ENCODE peak calls at places on chromosomes 12 and 14, in five cellular contexts. B is sigmoid colon, D is fibroblast of pulmonary artery, Q is AG09309, P is body of pancreas. F is an unnamed sample.

GRCh38 chr12:131390408-131391100 is 320.3 kb upstream of the SFSWAP start:
- DNase-seq in B (no peak), D (no peak), Q (no peak), P (peak), F (no peak)

GRCh38 chr14:74763803-74764531 is 851 bp downstream of the YLPM1 start:
- DNase-seq in B (peak), D (no peak), Q (no peak), P (peak), F (peak)

GRCh38 chr14:89351364-89351957 is 65.6 kb downstream of the FOXN3 start:
- DNase-seq in B (no peak), D (peak), Q (no peak), P (peak), F (peak)

GRCh38 chr14:101604228-101604934 is 43.1 kb downstream of the DIO3 start:
- DNase-seq in B (no peak), D (no peak), Q (no peak), P (no peak), F (no peak)

GRCh38 chr12:14272954-14273910 is 92.2 kb upstream of the ATF7IP start:
- DNase-seq in B (no peak), D (no peak), Q (no peak), P (peak), F (no peak)

GRCh38 chr12:41962171-41962572 is 182.5 kb downstream of the GXYLT1 start:
- DNase-seq in B (peak), D (no peak), Q (no peak), P (peak), F (no peak)

GRCh38 chr12:66467932-66468331 is 165.6 kb downstream of the HELB start:
- DNase-seq in B (no peak), D (peak), Q (no peak), P (no peak), F (peak)

GRCh38 chr14:97218336-97218712 is 421.1 kb downstream of the VRK1 start:
- DNase-seq in B (no peak), D (no peak), Q (no peak), P (no peak), F (no peak)

GRCh38 chr12:116194935-116195431 is 82.5 kb downstream of the MED13L start:
- DNase-seq in B (no peak), D (no peak), Q (no peak), P (no peak), F (no peak)

GRCh38 chr14:69818760-69819191 is 21.7 kb upstream of the SLC10A1 start:
- DNase-seq in B (no peak), D (peak), Q (peak), P (peak), F (peak)

GRCh38 chr14:99732436-99733220 is 48.5 kb downstream of the CYP46A1 start:
- DNase-seq in B (peak), D (no peak), Q (no peak), P (no peak), F (no peak)

GRCh38 chr12:4191642-4192041 is 81.9 kb upstream of the CCND2 start:
- DNase-seq in B (no peak), D (no peak), Q (no peak), P (no peak), F (no peak)

GRCh38 chr14:38202444-38203191 is 5.1 kb upstream of the SSTR1 start:
- DNase-seq in B (no peak), D (no peak), Q (no peak), P (no peak), F (no peak)

GRCh38 chr14:50631408-50631821 is 36.7 kb downstream of the SAV1 start:
- DNase-seq in B (no peak), D (peak), Q (no peak), P (no peak), F (no peak)

GRCh38 chr14:75479770-75480600 is 42.3 kb upstream of the BATF start:
- DNase-seq in B (peak), D (no peak), Q (no peak), P (no peak), F (no peak)

GRCh38 chr12:98738539-98738938 is 93.4 kb downstream of the APAF1 start:
- DNase-seq in B (no peak), D (no peak), Q (no peak), P (no peak), F (no peak)

GRCh38 chr14:50397461-50398196 is 948 bp upstream of the CDKL1 start:
- DNase-seq in B (no peak), D (peak), Q (no peak), P (peak), F (peak)

GRCh38 chr12:3256103-3256551 is 178.9 kb downstream of the TSPAN9 start:
- DNase-seq in B (no peak), D (no peak), Q (no peak), P (no peak), F (no peak)

GRCh38 chr14:52121441-52121840 is 52.6 kb upstream of the NID2 start:
- DNase-seq in B (no peak), D (no peak), Q (no peak), P (no peak), F (no peak)

GRCh38 chr12:105843989-105844768 is 294.6 kb downstream of the NUAK1 start:
- DNase-seq in B (peak), D (no peak), Q (peak), P (no peak), F (no peak)

GRCh38 chr12:71057330-71057729 is 100.5 kb downstream of the TSPAN8 start:
- DNase-seq in B (no peak), D (peak), Q (no peak), P (no peak), F (no peak)

GRCh38 chr14:104091927-104092771 is 6.6 kb downstream of the ASPG start:
- DNase-seq in B (no peak), D (no peak), Q (no peak), P (no peak), F (no peak)

GRCh38 chr12:101229841-101230241 is 19.8 kb upstream of the SLC5A8 start:
- DNase-seq in B (no peak), D (no peak), Q (no peak), P (no peak), F (no peak)

GRCh38 chr12:117594481-117594880 is 233.1 kb upstream of the NOS1 start:
- DNase-seq in B (no peak), D (no peak), Q (no peak), P (no peak), F (no peak)

GRCh38 chr12:84272324-84272723 is 640.3 kb downstream of the SLC6A15 start:
- DNase-seq in B (no peak), D (peak), Q (no peak), P (no peak), F (no peak)

GRCh38 chr12:144650-145284 is 69.2 kb downstream of the SLC6A12 start:
- DNase-seq in B (no peak), D (no peak), Q (no peak), P (no peak), F (no peak)

GRCh38 chr14:60658116-60658515 is 8.8 kb upstream of the SIX1 start:
- DNase-seq in B (no peak), D (no peak), Q (no peak), P (no peak), F (no peak)

GRCh38 chr12:130970165-130970907 is 16.6 kb downstream of the ADGRD1 start:
- DNase-seq in B (peak), D (no peak), Q (no peak), P (no peak), F (no peak)

GRCh38 chr14:91410781-91411536 is 6.7 kb downstream of the CCDC88C start:
- DNase-seq in B (peak), D (no peak), Q (no peak), P (no peak), F (no peak)

GRCh38 chr12:114834621-114835020 is 150.6 kb upstream of the TBX3 start:
- DNase-seq in B (no peak), D (peak), Q (no peak), P (no peak), F (peak)

GRCh38 chr12:124737772-124738635 is 125.7 kb downstream of the SCARB1 start:
- DNase-seq in B (no peak), D (no peak), Q (no peak), P (no peak), F (no peak)

GRCh38 chr12:124734224-124734788 is 129.4 kb downstream of the SCARB1 start:
- DNase-seq in B (no peak), D (no peak), Q (no peak), P (peak), F (no peak)

GRCh38 chr12:124738636-124739467 is 124.8 kb downstream of the SCARB1 start:
- DNase-seq in B (no peak), D (no peak), Q (no peak), P (no peak), F (peak)

GRCh38 chr12:124736115-124737039 is 127.3 kb downstream of the SCARB1 start:
- DNase-seq in B (no peak), D (no peak), Q (no peak), P (no peak), F (no peak)

DNA sequence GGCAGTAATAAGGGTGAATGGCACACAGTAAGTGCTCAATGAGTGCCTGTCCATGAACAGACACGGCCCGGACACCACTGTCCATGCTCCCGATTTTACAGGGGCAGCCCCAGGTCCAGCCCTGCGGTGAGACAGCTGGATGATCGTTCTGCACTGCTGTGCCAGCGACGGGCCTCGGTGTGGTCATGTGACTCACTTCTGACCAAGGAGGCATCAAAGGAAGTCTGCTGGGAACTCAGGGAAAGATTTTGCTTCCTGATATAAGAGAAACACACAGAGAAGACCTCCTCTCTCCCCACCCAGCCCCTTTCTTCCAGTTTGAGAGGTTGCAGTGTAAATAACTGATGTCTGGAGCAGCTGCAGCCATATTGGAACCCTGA is 126.6 kb downstream of the SCARB1 start:
- DNase-seq in B (no peak), D (no peak), Q (no peak), P (no peak), F (no peak)
- H3K4me3 ChIP-seq in B (no peak), D (no peak), Q (no peak), P (no peak), F (no peak)

DNA sequence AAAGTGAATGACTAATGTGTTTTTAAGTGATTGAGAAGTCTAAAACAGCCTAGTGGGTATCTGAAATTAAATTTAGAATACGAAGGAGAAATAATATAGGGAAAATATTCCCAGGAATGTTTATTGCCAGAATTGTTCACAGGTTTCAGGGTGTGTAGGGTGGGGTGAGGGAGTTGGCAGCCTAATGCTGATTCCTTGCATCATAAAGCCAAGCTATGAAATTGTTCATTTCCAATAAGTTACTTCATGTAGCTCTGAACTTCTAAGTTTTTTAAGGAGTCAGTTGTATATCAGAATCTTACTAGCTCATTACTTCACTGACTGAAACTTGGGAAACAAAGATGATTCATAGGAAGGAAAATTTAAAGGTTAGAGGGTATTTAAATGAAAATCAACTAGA is 56.4 kb downstream of the RAB35 start:
- DNase-seq in B (no peak), D (peak), Q (no peak), P (no peak), F (no peak)
- H3K4me3 ChIP-seq in B (no peak), D (no peak), Q (no peak), P (no peak), F (no peak)

GRCh38 chr12:129901256-129901655 is 2.6 kb downstream of the TMEM132D start:
- DNase-seq in B (no peak), D (no peak), Q (no peak), P (no peak), F (no peak)

GRCh38 chr12:129902371-129903091 is 1.3 kb downstream of the TMEM132D start:
- DNase-seq in B (no peak), D (no peak), Q (no peak), P (no peak), F (no peak)

GRCh38 chr12:129900306-129900705 is 3.5 kb downstream of the TMEM132D start:
- DNase-seq in B (no peak), D (no peak), Q (no peak), P (no peak), F (no peak)

GRCh38 chr12:129903956-129904769 is at the start of gene TMEM132D:
- DNase-seq in B (no peak), D (no peak), Q (no peak), P (no peak), F (no peak)

DNA sequence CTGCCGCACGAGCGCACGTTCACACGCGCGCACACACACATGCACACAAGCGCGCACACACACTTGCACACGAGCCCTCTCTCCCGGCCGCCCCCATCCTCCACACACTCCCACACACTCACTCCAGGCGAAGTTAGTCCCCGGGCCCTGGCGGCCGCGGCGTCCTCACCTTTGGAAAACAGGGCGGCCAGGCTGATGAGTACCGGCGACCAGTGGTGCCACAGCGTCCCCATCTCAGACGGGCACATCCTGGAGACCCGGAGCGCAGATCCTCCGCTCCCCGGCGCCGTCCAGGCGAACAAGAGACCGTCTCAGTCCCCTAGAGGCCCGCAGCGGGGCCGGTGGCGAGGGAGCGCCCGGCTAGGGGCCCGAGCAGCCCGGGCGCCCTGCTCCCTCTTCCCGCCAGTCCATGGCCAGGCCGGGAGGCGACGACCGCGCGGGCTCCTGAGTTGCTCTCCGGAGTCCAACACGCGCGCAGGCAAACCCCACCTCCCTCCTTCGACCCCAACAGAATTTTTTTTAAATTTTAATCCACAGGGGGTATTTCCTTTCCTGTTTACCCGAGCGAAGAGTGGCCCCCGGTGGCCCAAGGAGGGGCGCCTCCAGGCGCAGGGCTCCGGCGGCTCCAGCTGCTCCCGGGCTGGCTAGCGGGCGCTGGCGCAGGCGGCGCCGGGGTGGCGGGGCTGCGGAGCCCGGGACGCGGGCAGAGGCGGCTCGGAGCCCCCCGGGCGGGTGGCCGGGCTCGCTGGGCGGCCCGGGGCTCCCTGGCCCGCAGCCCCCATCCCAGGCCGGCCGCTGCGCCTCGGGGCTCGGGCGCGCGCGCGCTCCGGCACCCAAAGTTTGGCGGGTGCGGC is 506 bp downstream of the TMEM132D start:
- DNase-seq in B (no peak), D (no peak), Q (no peak), P (no peak), F (no peak)
- H3K4me3 ChIP-seq in B (no peak), D (no peak), Q (no peak), P (no peak), F (no peak)

DNA sequence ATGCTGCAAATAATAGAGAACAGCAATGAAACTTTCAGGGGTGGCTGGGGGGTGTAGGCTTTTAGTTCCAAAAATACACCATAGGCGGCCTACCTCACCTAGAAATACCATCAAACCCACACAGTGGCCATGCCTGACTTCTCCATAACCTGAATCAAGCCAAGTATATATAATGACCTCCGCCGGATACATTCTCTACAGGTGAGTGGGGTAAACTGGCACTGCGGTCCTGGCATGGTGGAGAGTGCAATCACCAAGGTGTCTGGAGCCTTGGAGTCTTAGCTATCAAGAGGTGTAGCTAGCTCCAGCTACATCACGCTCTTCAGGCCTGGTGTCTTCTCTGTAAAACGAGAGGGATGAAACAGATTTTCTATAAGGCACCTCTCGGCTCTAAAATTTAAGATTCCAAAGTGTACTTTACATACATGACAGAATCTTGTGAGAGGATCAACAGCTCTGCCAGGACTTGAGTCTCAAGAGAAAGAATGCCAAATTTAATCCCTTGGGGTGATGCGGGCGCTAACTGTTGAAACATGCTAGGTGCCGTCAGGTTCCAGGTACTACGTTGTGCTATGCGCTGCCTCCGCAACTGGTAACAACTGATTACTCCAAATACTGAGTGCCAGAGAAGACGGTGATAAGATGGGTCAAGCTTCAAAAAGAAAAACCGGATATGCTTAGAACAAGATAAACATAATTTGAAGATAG is 1.0 kb downstream of the ZBTB25 start:
- DNase-seq in B (peak), D (peak), Q (no peak), P (peak), F (no peak)
- H3K4me3 ChIP-seq in B (peak), D (peak), Q (peak), P (peak), F (peak)

GRCh38 chr12:45989857-45990467 is 412 bp downstream of the SCAF11 start:
- DNase-seq in B (peak), D (no peak), Q (no peak), P (peak), F (no peak)

GRCh38 chr12:45987339-45987726 is 3.0 kb downstream of the SCAF11 start:
- DNase-seq in B (no peak), D (no peak), Q (no peak), P (no peak), F (no peak)

GRCh38 chr12:45988259-45988658 is 2.1 kb downstream of the SCAF11 start:
- DNase-seq in B (no peak), D (no peak), Q (no peak), P (no peak), F (no peak)

GRCh38 chr12:45989277-45989856 is 1.0 kb downstream of the SCAF11 start:
- DNase-seq in B (no peak), D (peak), Q (no peak), P (no peak), F (peak)

GRCh38 chr12:45986646-45987338 is 3.6 kb downstream of the SCAF11 start:
- DNase-seq in B (no peak), D (no peak), Q (no peak), P (no peak), F (no peak)
- H3K4me3 ChIP-seq in B (no peak), D (no peak), Q (no peak), P (no peak), F (no peak)

GRCh38 chr12:54417712-54418440 is 1.2 kb downstream of the ITGA5 start:
- DNase-seq in B (peak), D (no peak), Q (no peak), P (no peak), F (no peak)
- H3K4me3 ChIP-seq in B (peak), D (peak), Q (peak), P (peak), F (peak)

DNA sequence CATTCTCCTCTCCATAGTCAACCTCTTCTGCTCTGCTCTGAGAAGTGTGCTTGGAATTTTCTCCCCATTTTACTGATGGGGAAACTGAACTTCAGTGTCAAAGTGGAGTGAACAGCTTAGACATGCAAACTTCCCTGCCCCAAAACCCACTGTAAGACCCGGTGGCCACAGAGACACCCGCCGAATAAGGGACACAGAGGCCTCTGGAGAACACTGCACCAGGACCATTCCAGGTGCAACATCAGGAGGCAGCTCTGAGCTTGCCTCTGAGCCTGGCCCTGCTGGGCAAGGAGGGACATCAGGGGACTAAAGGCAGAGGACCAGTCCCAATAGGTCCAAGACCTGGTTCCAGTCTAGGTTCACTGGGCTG is 1.7 kb downstream of the HDAC7 start:
- DNase-seq in B (no peak), D (no peak), Q (no peak), P (no peak), F (no peak)
- H3K4me3 ChIP-seq in B (peak), D (peak), Q (peak), P (no peak), F (peak)

DNA sequence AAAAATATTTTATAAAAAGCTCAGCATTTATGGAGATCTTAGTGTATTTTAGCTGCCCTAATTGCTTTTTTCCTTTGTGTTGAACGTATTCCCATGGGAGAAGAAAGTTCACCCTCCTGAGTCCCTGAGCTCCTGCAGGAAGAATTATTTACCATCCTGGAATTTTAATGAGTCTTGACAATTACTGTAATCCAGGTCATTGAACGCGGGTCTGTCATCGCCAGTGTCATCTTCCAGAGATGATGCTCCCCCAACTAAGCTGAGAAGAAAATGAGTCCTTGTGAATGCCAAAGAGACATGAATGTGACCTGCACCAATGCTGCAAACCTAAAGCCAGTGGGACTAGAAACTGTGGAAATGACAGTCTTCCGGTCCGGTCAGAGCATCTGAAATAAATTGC is 129.5 kb downstream of the FBXL14 start:
- DNase-seq in B (no peak), D (no peak), Q (no peak), P (no peak), F (no peak)
- H3K4me3 ChIP-seq in B (no peak), D (no peak), Q (no peak), P (no peak), F (no peak)